ENCODE peak calls at places on chromosome 2, in seven cellular contexts. One of them, this sample, is unnamed.

GRCh38 chr2:240443891-240444301 is 8.4 kb downstream of the GPC1 start:
- DNase-seq in NCI-H748 treated with DMSO at 0.1 percent for 48 hours: no peak
- DNase-seq in left cardiac atrium: no peak
- DNase-seq in head of caudate nucleus: no peak
- DNase-seq in HFFc6: no peak
- DNase-seq in cardiac septum: no peak
- DNase-seq in brain microvascular endothelial cell: no peak
- DNase-seq in this sample: no peak

GRCh38 chr2:147873859-147874483 is 29.1 kb downstream of the ACVR2A start:
- DNase-seq in NCI-H748 treated with DMSO at 0.1 percent for 48 hours: no peak
- DNase-seq in left cardiac atrium: no peak
- DNase-seq in head of caudate nucleus: no peak
- DNase-seq in HFFc6: no peak
- DNase-seq in cardiac septum: no peak
- DNase-seq in brain microvascular endothelial cell: no peak
- DNase-seq in this sample: no peak

GRCh38 chr2:46098606-46099005 is 198.6 kb upstream of the EPAS1 start:
- DNase-seq in NCI-H748 treated with DMSO at 0.1 percent for 48 hours: no peak
- DNase-seq in left cardiac atrium: no peak
- DNase-seq in head of caudate nucleus: no peak
- DNase-seq in HFFc6: peak; percentile 89
- DNase-seq in cardiac septum: no peak
- DNase-seq in brain microvascular endothelial cell: peak; percentile 72
- DNase-seq in this sample: peak; percentile 37

GRCh38 chr2:184611221-184612085 is 13.1 kb downstream of the ZNF804A start:
- DNase-seq in NCI-H748 treated with DMSO at 0.1 percent for 48 hours: peak; percentile 40
- DNase-seq in left cardiac atrium: no peak
- DNase-seq in head of caudate nucleus: no peak
- DNase-seq in HFFc6: peak; percentile 17
- DNase-seq in cardiac septum: no peak
- DNase-seq in brain microvascular endothelial cell: peak; percentile 29
- DNase-seq in this sample: no peak

GRCh38 chr2:119208791-119209203 is 14.8 kb upstream of the STEAP3 start:
- DNase-seq in NCI-H748 treated with DMSO at 0.1 percent for 48 hours: no peak
- DNase-seq in left cardiac atrium: no peak
- DNase-seq in head of caudate nucleus: no peak
- DNase-seq in HFFc6: no peak
- DNase-seq in cardiac septum: no peak
- DNase-seq in brain microvascular endothelial cell: no peak
- DNase-seq in this sample: no peak

GRCh38 chr2:235026649-235027557 is 75.1 kb downstream of the SH3BP4 start:
- DNase-seq in NCI-H748 treated with DMSO at 0.1 percent for 48 hours: peak; percentile 82
- DNase-seq in left cardiac atrium: peak; percentile 73
- DNase-seq in head of caudate nucleus: no peak
- DNase-seq in HFFc6: peak; percentile 36
- DNase-seq in cardiac septum: no peak
- DNase-seq in brain microvascular endothelial cell: no peak
- DNase-seq in this sample: no peak

GRCh38 chr2:224145751-224146355 is 106.8 kb upstream of the SERPINE2 start:
- DNase-seq in NCI-H748 treated with DMSO at 0.1 percent for 48 hours: no peak
- DNase-seq in left cardiac atrium: peak; percentile 53
- DNase-seq in head of caudate nucleus: no peak
- DNase-seq in HFFc6: peak; percentile 91
- DNase-seq in cardiac septum: no peak
- DNase-seq in brain microvascular endothelial cell: peak; percentile 93
- DNase-seq in this sample: peak; percentile 87

GRCh38 chr2:62340981-62341624 is 145.2 kb downstream of the B3GNT2 start:
- DNase-seq in NCI-H748 treated with DMSO at 0.1 percent for 48 hours: peak; percentile 26
- DNase-seq in left cardiac atrium: peak; percentile 38
- DNase-seq in head of caudate nucleus: no peak
- DNase-seq in HFFc6: peak; percentile 13
- DNase-seq in cardiac septum: peak; percentile 78
- DNase-seq in brain microvascular endothelial cell: peak; percentile 34
- DNase-seq in this sample: no peak

GRCh38 chr2:190017837-190018236 is 44.7 kb downstream of the MSTN start:
- DNase-seq in NCI-H748 treated with DMSO at 0.1 percent for 48 hours: no peak
- DNase-seq in left cardiac atrium: no peak
- DNase-seq in head of caudate nucleus: no peak
- DNase-seq in HFFc6: no peak
- DNase-seq in cardiac septum: no peak
- DNase-seq in brain microvascular endothelial cell: no peak
- DNase-seq in this sample: no peak

GRCh38 chr2:238467772-238468171 is 41.0 kb downstream of the ASB1 start:
- DNase-seq in NCI-H748 treated with DMSO at 0.1 percent for 48 hours: no peak
- DNase-seq in left cardiac atrium: no peak
- DNase-seq in head of caudate nucleus: no peak
- DNase-seq in HFFc6: no peak
- DNase-seq in cardiac septum: no peak
- DNase-seq in brain microvascular endothelial cell: no peak
- DNase-seq in this sample: no peak

GRCh38 chr2:202721621-202722020 is 86.9 kb downstream of the FAM117B start:
- DNase-seq in NCI-H748 treated with DMSO at 0.1 percent for 48 hours: no peak
- DNase-seq in left cardiac atrium: no peak
- DNase-seq in head of caudate nucleus: no peak
- DNase-seq in HFFc6: peak; percentile 37
- DNase-seq in cardiac septum: no peak
- DNase-seq in brain microvascular endothelial cell: peak; percentile 53
- DNase-seq in this sample: no peak

GRCh38 chr2:70083344-70084156 is 3.7 kb upstream of the PCBP1 start:
- DNase-seq in NCI-H748 treated with DMSO at 0.1 percent for 48 hours: no peak
- DNase-seq in left cardiac atrium: no peak
- DNase-seq in head of caudate nucleus: no peak
- DNase-seq in HFFc6: peak; percentile 80
- DNase-seq in cardiac septum: no peak
- DNase-seq in brain microvascular endothelial cell: no peak
- DNase-seq in this sample: no peak

GRCh38 chr2:42359894-42360483 is 1.0 kb downstream of the COX7A2L start:
- DNase-seq in NCI-H748 treated with DMSO at 0.1 percent for 48 hours: no peak
- DNase-seq in left cardiac atrium: no peak
- DNase-seq in head of caudate nucleus: no peak
- DNase-seq in HFFc6: peak; percentile 8
- DNase-seq in cardiac septum: no peak
- DNase-seq in brain microvascular endothelial cell: no peak
- DNase-seq in this sample: no peak

GRCh38 chr2:47520825-47521665 is 118.1 kb downstream of the MSH2 start:
- DNase-seq in NCI-H748 treated with DMSO at 0.1 percent for 48 hours: peak; percentile 48
- DNase-seq in left cardiac atrium: peak; percentile 45
- DNase-seq in head of caudate nucleus: peak; percentile 77
- DNase-seq in HFFc6: peak; percentile 38
- DNase-seq in cardiac septum: peak; percentile 84
- DNase-seq in brain microvascular endothelial cell: peak; percentile 34
- DNase-seq in this sample: no peak

GRCh38 chr2:196073521-196073920 is 4.9 kb upstream of the DNAH7 start:
- DNase-seq in NCI-H748 treated with DMSO at 0.1 percent for 48 hours: no peak
- DNase-seq in left cardiac atrium: no peak
- DNase-seq in head of caudate nucleus: no peak
- DNase-seq in HFFc6: no peak
- DNase-seq in cardiac septum: no peak
- DNase-seq in brain microvascular endothelial cell: no peak
- DNase-seq in this sample: no peak

GRCh38 chr2:151261240-151261976 is at the start of gene RBM43:
- DNase-seq in NCI-H748 treated with DMSO at 0.1 percent for 48 hours: peak; percentile 62
- DNase-seq in left cardiac atrium: peak; percentile 93
- DNase-seq in head of caudate nucleus: peak; percentile 77
- DNase-seq in HFFc6: peak; percentile 90
- DNase-seq in cardiac septum: peak; percentile 93
- DNase-seq in brain microvascular endothelial cell: peak; percentile 84
- DNase-seq in this sample: peak; percentile 74

GRCh38 chr2:239765076-239765845 is 259.9 kb downstream of the NDUFA10 start:
- DNase-seq in NCI-H748 treated with DMSO at 0.1 percent for 48 hours: no peak
- DNase-seq in left cardiac atrium: no peak
- DNase-seq in head of caudate nucleus: peak; percentile 7
- DNase-seq in HFFc6: no peak
- DNase-seq in cardiac septum: peak; percentile 72
- DNase-seq in brain microvascular endothelial cell: no peak
- DNase-seq in this sample: no peak

GRCh38 chr2:218026676-218027425 is 24.1 kb upstream of the TNS1 start:
- DNase-seq in NCI-H748 treated with DMSO at 0.1 percent for 48 hours: no peak
- DNase-seq in left cardiac atrium: no peak
- DNase-seq in head of caudate nucleus: peak; percentile 28
- DNase-seq in HFFc6: no peak
- DNase-seq in cardiac septum: peak; percentile 77
- DNase-seq in brain microvascular endothelial cell: no peak
- DNase-seq in this sample: no peak

GRCh38 chr2:173414823-173415322 is 60.2 kb downstream of the CDCA7 start:
- DNase-seq in NCI-H748 treated with DMSO at 0.1 percent for 48 hours: no peak
- DNase-seq in left cardiac atrium: no peak
- DNase-seq in head of caudate nucleus: no peak
- DNase-seq in HFFc6: no peak
- DNase-seq in cardiac septum: no peak
- DNase-seq in brain microvascular endothelial cell: peak; percentile 79
- DNase-seq in this sample: no peak

GRCh38 chr2:40534528-40534927 is 82.6 kb upstream of the SLC8A1 start:
- DNase-seq in NCI-H748 treated with DMSO at 0.1 percent for 48 hours: no peak
- DNase-seq in left cardiac atrium: no peak
- DNase-seq in head of caudate nucleus: no peak
- DNase-seq in HFFc6: no peak
- DNase-seq in cardiac septum: no peak
- DNase-seq in brain microvascular endothelial cell: no peak
- DNase-seq in this sample: no peak

GRCh38 chr2:219453691-219454131 is 19.1 kb downstream of the SPEG start:
- DNase-seq in NCI-H748 treated with DMSO at 0.1 percent for 48 hours: no peak
- DNase-seq in left cardiac atrium: peak; percentile 87
- DNase-seq in head of caudate nucleus: no peak
- DNase-seq in HFFc6: peak; percentile 85
- DNase-seq in cardiac septum: peak; percentile 91
- DNase-seq in brain microvascular endothelial cell: no peak
- DNase-seq in this sample: peak; percentile 86

GRCh38 chr2:195592101-195592500 is 64.9 kb upstream of the SLC39A10 start:
- DNase-seq in NCI-H748 treated with DMSO at 0.1 percent for 48 hours: no peak
- DNase-seq in left cardiac atrium: no peak
- DNase-seq in head of caudate nucleus: no peak
- DNase-seq in HFFc6: no peak
- DNase-seq in cardiac septum: no peak
- DNase-seq in brain microvascular endothelial cell: no peak
- DNase-seq in this sample: no peak

GRCh38 chr2:195659114-195659513 is 2.1 kb downstream of the SLC39A10 start:
- DNase-seq in NCI-H748 treated with DMSO at 0.1 percent for 48 hours: no peak
- DNase-seq in left cardiac atrium: no peak
- DNase-seq in head of caudate nucleus: no peak
- DNase-seq in HFFc6: no peak
- DNase-seq in cardiac septum: no peak
- DNase-seq in brain microvascular endothelial cell: no peak
- DNase-seq in this sample: no peak

GRCh38 chr2:177252808-177253531 is 11.6 kb downstream of the NFE2L2 start:
- DNase-seq in NCI-H748 treated with DMSO at 0.1 percent for 48 hours: no peak
- DNase-seq in left cardiac atrium: no peak
- DNase-seq in head of caudate nucleus: no peak
- DNase-seq in HFFc6: no peak
- DNase-seq in cardiac septum: no peak
- DNase-seq in brain microvascular endothelial cell: no peak
- DNase-seq in this sample: no peak

This sample was measured in HFF-Myc.